ENCODE peak calls at places on chromosomes 16 and 17, in ten cellular contexts. F is GM23248, X is fibroblast of lung, Z is IMR-90, G is mammary epithelial cell, D is SK-N-SH, R is neural progenitor cell, V is PC-3, H is HepG2, K is HCT116. A is an unnamed sample.

GRCh38 chr17:42675984-42676423 is 790 bp downstream of the PLEKHH3 start:
- DNase-seq in R (no peak), V (peak; percentile 23), F (peak; percentile 76), X (peak; percentile 50), H (no peak), G (no peak), D (peak; percentile 71), Z (peak; percentile 45), K (no peak), A (peak; percentile 98)

GRCh38 chr16:65773319-65773874 is 593.1 kb upstream of the CDH5 start:
- DNase-seq in V (no peak), X (no peak), G (no peak), K (no peak), R (no peak), H (no peak), Z (no peak), D (no peak), F (no peak), A (no peak)

GRCh38 chr16:48003226-48003907 is 152.4 kb downstream of the ABCC12 start:
- DNase-seq in G (peak; percentile 96), R (peak; percentile 38), X (no peak), D (no peak), K (no peak), F (no peak), V (no peak), Z (no peak), H (no peak), A (no peak)

GRCh38 chr16:82639666-82640336 is 13.0 kb downstream of the CDH13 start:
- DNase-seq in K (peak; percentile 42), F (peak; percentile 63), V (peak; percentile 73), H (peak; percentile 46), R (peak; percentile 82), D (peak; percentile 68), Z (peak; percentile 58), G (peak; percentile 67), X (peak; percentile 65), A (no peak)

GRCh38 chr17:58969156-58969555 is 137.5 kb downstream of the TRIM37 start:
- DNase-seq in G (no peak), H (no peak), V (no peak), D (peak; percentile 40), X (no peak), R (no peak), Z (no peak), K (no peak), F (no peak), A (no peak)

GRCh38 chr16:52545157-52545543 is 1.8 kb downstream of the TOX3 start:
- DNase-seq in Z (no peak), R (peak; percentile 30), V (no peak), G (no peak), K (no peak), H (no peak), F (peak; percentile 3), D (no peak), X (no peak), A (no peak)

GRCh38 chr17:12983986-12984932 is 33.6 kb downstream of the ELAC2 start:
- DNase-seq in R (no peak), V (peak; percentile 65), X (peak; percentile 97), G (peak; percentile 12), F (peak; percentile 98), H (no peak), D (no peak), K (no peak), Z (peak; percentile 96), A (peak; percentile 98)

GRCh38 chr17:65696739-65697394 is 135.4 kb upstream of the AXIN2 start:
- DNase-seq in F (peak; percentile 82), R (no peak), K (no peak), V (peak; percentile 73), H (no peak), D (no peak), Z (peak; percentile 65), X (peak; percentile 33), G (no peak), A (peak; percentile 75)

GRCh38 chr16:67104845-67105244 is 4.9 kb upstream of the PHAF1 start:
- DNase-seq in X (no peak), K (no peak), H (no peak), Z (no peak), G (no peak), D (no peak), V (no peak), F (no peak), R (no peak), A (peak; percentile 53)

GRCh38 chr17:58783380-58783779 is 27.7 kb downstream of the PPM1E start:
- DNase-seq in G (peak; percentile 8), X (peak; percentile 3), R (no peak), K (no peak), Z (no peak), H (no peak), V (peak; percentile 12), D (no peak), F (peak; percentile 6), A (no peak)

GRCh38 chr17:80791758-80792284 is 199.8 kb upstream of the CHMP6 start:
- DNase-seq in H (peak; percentile 85), Z (peak; percentile 100), G (peak; percentile 82), X (peak; percentile 99), R (no peak), D (no peak), F (peak; percentile 97), V (peak; percentile 99), K (peak; percentile 99), A (peak; percentile 97)

GRCh38 chr17:41777157-41777578 is 9.3 kb downstream of the JUP start:
- DNase-seq in Z (no peak), K (no peak), G (no peak), H (peak; percentile 64), R (peak; percentile 60), V (no peak), F (peak; percentile 10), D (peak; percentile 69), X (no peak), A (peak; percentile 77)

GRCh38 chr17:8922451-8922850 is 43.1 kb downstream of the PIK3R5 start:
- DNase-seq in F (peak; percentile 96), G (peak; percentile 97), K (no peak), D (no peak), Z (peak; percentile 75), R (no peak), V (peak; percentile 76), X (peak; percentile 97), H (no peak), A (peak; percentile 85)

GRCh38 chr16:24730914-24731313 is 1.5 kb downstream of the TNRC6A start:
- DNase-seq in R (no peak), G (no peak), K (no peak), H (no peak), V (no peak), Z (no peak), X (no peak), F (no peak), D (no peak), A (no peak)

GRCh38 chr17:2876467-2876866 is 80.2 kb downstream of the RAP1GAP2 start:
- DNase-seq in K (no peak), G (no peak), X (no peak), Z (no peak), H (no peak), D (no peak), R (no peak), V (no peak), F (no peak), A (no peak)
- H4K20me1 ChIP-seq in K (no peaks in the 10 kb centered on the region), G (no peaks in the 10 kb centered on the region), X (no peaks in the 10 kb centered on the region), Z (no peaks in the 10 kb centered on the region), H (no peaks in the 10 kb centered on the region), D (peaks cover 14% of the 10 kb centered on the region), R (peaks cover 5% of the 10 kb centered on the region), V (no peaks in the 10 kb centered on the region), F (no peaks in the 10 kb centered on the region), A (no peaks in the 10 kb centered on the region)

DNA sequence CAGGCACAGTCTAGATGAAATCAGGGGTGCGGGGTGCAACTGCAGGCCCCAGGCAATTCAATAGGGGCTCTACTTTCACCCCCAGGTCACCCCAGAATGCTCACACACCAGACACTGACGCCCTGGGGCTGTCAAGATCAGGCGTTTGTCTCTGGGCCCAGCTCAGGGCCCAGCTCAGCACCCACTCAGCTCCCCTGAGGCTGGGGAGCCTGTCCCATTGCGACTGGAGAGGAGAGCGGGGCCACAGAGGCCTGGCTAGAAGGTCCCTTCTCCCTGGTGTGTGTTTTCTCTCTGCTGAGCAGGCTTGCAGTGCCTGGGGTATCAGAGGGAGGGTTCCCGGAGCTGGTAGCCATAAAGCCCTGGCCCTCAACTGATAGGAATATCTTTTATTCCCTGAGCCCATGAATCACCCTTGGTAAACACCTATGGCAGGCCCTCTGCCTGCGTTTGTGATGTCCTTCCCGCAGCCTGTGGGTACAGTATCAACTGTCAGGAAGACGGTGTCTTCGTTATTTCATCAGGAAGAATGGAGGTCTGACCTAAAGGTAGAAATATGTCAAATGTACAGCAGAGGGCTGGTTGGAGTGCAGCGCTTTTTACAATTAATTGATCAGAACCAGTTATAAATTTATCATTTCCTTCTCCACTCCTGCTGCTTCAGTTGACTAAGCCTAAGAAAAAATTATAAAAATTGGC is 1.6 kb downstream of the HBA1 start:
- DNase-seq in R (no peak), F (no peak), V (peak; percentile 25), X (no peak), Z (no peak), G (no peak), H (no peak), D (no peak), K (no peak), A (peak; percentile 86)
- H3K27me3 ChIP-seq in R (peaks cover 80% of the 10 kb centered on the region), F (peaks cover 44% of the 10 kb centered on the region), V (peaks cover 17% of the 10 kb centered on the region), X (peaks cover 32% of the 10 kb centered on the region), Z (peaks cover 40% of the 10 kb centered on the region), G (peaks cover 7% of the 10 kb centered on the region), H (peaks cover 18% of the 10 kb centered on the region), D (peaks cover 28% of the 10 kb centered on the region), K (no peaks in the 10 kb centered on the region), A (peaks cover 42% of the 10 kb centered on the region)

GRCh38 chr17:21019976-21020575 is 22.7 kb downstream of the USP22 start:
- DNase-seq in D (peak; percentile 61), X (no peak), V (peak; percentile 13), K (no peak), G (no peak), H (no peak), F (peak; percentile 62), R (peak; percentile 29), Z (no peak), A (no peak)
- H4K20me1 ChIP-seq in D (peaks cover 100% of the 10 kb centered on the region), X (peaks cover 3% of the 10 kb centered on the region), V (peaks cover 89% of the 10 kb centered on the region), K (peaks cover 46% of the 10 kb centered on the region), G (peaks cover 12% of the 10 kb centered on the region), H (peaks cover 65% of the 10 kb centered on the region), F (peaks cover 19% of the 10 kb centered on the region), R (peaks cover 100% of the 10 kb centered on the region), Z (peaks cover 99% of the 10 kb centered on the region), A (peaks cover 89% of the 10 kb centered on the region)

GRCh38 chr17:43844241-43844640 is 2.7 kb upstream of the CD300LG start:
- DNase-seq in H (no peak), G (no peak), F (no peak), R (no peak), Z (no peak), V (no peak), K (no peak), D (no peak), X (no peak), A (peak; percentile 41)

GRCh38 chr17:43846963-43847369 is at the start of gene CD300LG:
- DNase-seq in X (no peak), G (no peak), R (peak; percentile 16), F (peak; percentile 27), D (peak; percentile 35), Z (no peak), K (no peak), V (no peak), H (no peak), A (peak; percentile 68)

GRCh38 chr17:43842975-43843325 is 4.0 kb upstream of the CD300LG start:
- DNase-seq in R (no peak), Z (no peak), G (no peak), K (no peak), H (no peak), F (no peak), V (no peak), D (no peak), X (no peak), A (no peak)

GRCh38 chr17:43846221-43846712 is 709 bp upstream of the CD300LG start:
- DNase-seq in Z (peak; percentile 58), K (peak; percentile 70), X (peak; percentile 70), H (peak; percentile 61), G (peak; percentile 46), R (peak; percentile 86), D (peak; percentile 93), F (peak; percentile 84), V (peak; percentile 90), A (peak; percentile 98)

GRCh38 chr17:43845772-43846171 is 1.2 kb upstream of the CD300LG start:
- DNase-seq in R (no peak), D (no peak), Z (no peak), G (no peak), K (no peak), V (no peak), X (no peak), F (no peak), H (no peak), A (no peak)
- H3K27me3 ChIP-seq in R (no peaks in the 10 kb centered on the region), D (no peaks in the 10 kb centered on the region), Z (peaks cover 24% of the 10 kb centered on the region), G (no peaks in the 10 kb centered on the region), K (no peaks in the 10 kb centered on the region), V (peaks cover 5% of the 10 kb centered on the region), X (peaks cover 3% of the 10 kb centered on the region), F (peaks cover 24% of the 10 kb centered on the region), H (peaks cover 39% of the 10 kb centered on the region), A (peaks cover 8% of the 10 kb centered on the region)

A was measured in osteoblast.